ENCODE peak calls at places on chromosomes 5 and 9, in seven cellular contexts. One of them, this sample, is unnamed.

GRCh38 chr5:175113947-175114346 is 330.0 kb downstream of the DRD1 start:
- DNase-seq in IMR-90: no peak
- DNase-seq in H1: no peak
- DNase-seq in tibial artery: no peak
- DNase-seq in left ventricle myocardium inferior: no peak
- DNase-seq in suprapubic skin: no peak
- DNase-seq in HCT116: no peak
- DNase-seq in this sample: no peak

GRCh38 chr5:112475747-112476435 is 56.8 kb upstream of the EPB41L4A start:
- DNase-seq in IMR-90: no peak
- DNase-seq in H1: no peak
- DNase-seq in tibial artery: no peak
- DNase-seq in left ventricle myocardium inferior: no peak
- DNase-seq in suprapubic skin: no peak
- DNase-seq in HCT116: no peak
- DNase-seq in this sample: no peak

GRCh38 chr5:9715891-9716335 is 85.8 kb upstream of the TAS2R1 start:
- DNase-seq in IMR-90: peak; percentile 86
- DNase-seq in H1: no peak
- DNase-seq in tibial artery: no peak
- DNase-seq in left ventricle myocardium inferior: no peak
- DNase-seq in suprapubic skin: no peak
- DNase-seq in HCT116: no peak
- DNase-seq in this sample: no peak

GRCh38 chr5:159982421-159983173 is 26.3 kb upstream of the TTC1 start:
- DNase-seq in IMR-90: no peak
- DNase-seq in H1: no peak
- DNase-seq in tibial artery: no peak
- DNase-seq in left ventricle myocardium inferior: no peak
- DNase-seq in suprapubic skin: no peak
- DNase-seq in HCT116: no peak
- DNase-seq in this sample: no peak

GRCh38 chr9:22107202-22107601 is 98.1 kb upstream of the CDKN2B start:
- DNase-seq in IMR-90: peak; percentile 70
- DNase-seq in H1: no peak
- DNase-seq in tibial artery: no peak
- DNase-seq in left ventricle myocardium inferior: no peak
- DNase-seq in suprapubic skin: no peak
- DNase-seq in HCT116: no peak
- DNase-seq in this sample: no peak

GRCh38 chr5:111308951-111309350 is 84.8 kb downstream of the CAMK4 start:
- DNase-seq in IMR-90: no peak
- DNase-seq in H1: peak; percentile 49
- DNase-seq in tibial artery: no peak
- DNase-seq in left ventricle myocardium inferior: no peak
- DNase-seq in suprapubic skin: no peak
- DNase-seq in HCT116: no peak
- DNase-seq in this sample: no peak

GRCh38 chr5:149337746-149338145 is 7.6 kb upstream of the GRPEL2 start:
- DNase-seq in IMR-90: no peak
- DNase-seq in H1: no peak
- DNase-seq in tibial artery: no peak
- DNase-seq in left ventricle myocardium inferior: no peak
- DNase-seq in suprapubic skin: no peak
- DNase-seq in HCT116: no peak
- DNase-seq in this sample: no peak

GRCh38 chr5:173736923-173737412 is 120.5 kb upstream of the BOD1 start:
- DNase-seq in IMR-90: no peak
- DNase-seq in H1: no peak
- DNase-seq in tibial artery: no peak
- DNase-seq in left ventricle myocardium inferior: no peak
- DNase-seq in suprapubic skin: no peak
- DNase-seq in HCT116: no peak
- DNase-seq in this sample: peak; percentile 74

GRCh38 chr5:112210430-112211005 is 208.6 kb downstream of the EPB41L4A start:
- DNase-seq in IMR-90: peak; percentile 17
- DNase-seq in H1: no peak
- DNase-seq in tibial artery: no peak
- DNase-seq in left ventricle myocardium inferior: no peak
- DNase-seq in suprapubic skin: no peak
- DNase-seq in HCT116: peak; percentile 16
- DNase-seq in this sample: peak; percentile 57

GRCh38 chr5:162990856-162991497 is 446.4 kb upstream of the CCNG1 start:
- DNase-seq in IMR-90: no peak
- DNase-seq in H1: no peak
- DNase-seq in tibial artery: no peak
- DNase-seq in left ventricle myocardium inferior: no peak
- DNase-seq in suprapubic skin: no peak
- DNase-seq in HCT116: no peak
- DNase-seq in this sample: no peak

GRCh38 chr9:113011911-113012381 is at the start of gene ZNF883:
- DNase-seq in IMR-90: peak; percentile 55
- DNase-seq in H1: peak; percentile 33
- DNase-seq in tibial artery: no peak
- DNase-seq in left ventricle myocardium inferior: peak; percentile 62
- DNase-seq in suprapubic skin: no peak
- DNase-seq in HCT116: no peak
- DNase-seq in this sample: no peak

GRCh38 chr5:142472306-142472951 is 147.6 kb upstream of the SPRY4 start:
- DNase-seq in IMR-90: peak; percentile 96
- DNase-seq in H1: no peak
- DNase-seq in tibial artery: no peak
- DNase-seq in left ventricle myocardium inferior: no peak
- DNase-seq in suprapubic skin: no peak
- DNase-seq in HCT116: peak; percentile 97
- DNase-seq in this sample: no peak

GRCh38 chr5:17020586-17021362 is 84.7 kb upstream of the MYO10 start:
- DNase-seq in IMR-90: peak; percentile 51
- DNase-seq in H1: no peak
- DNase-seq in tibial artery: no peak
- DNase-seq in left ventricle myocardium inferior: no peak
- DNase-seq in suprapubic skin: no peak
- DNase-seq in HCT116: no peak
- DNase-seq in this sample: no peak

GRCh38 chr5:143002459-143003327 is 232.5 kb downstream of the ARHGAP26 start:
- DNase-seq in IMR-90: peak; percentile 86
- DNase-seq in H1: no peak
- DNase-seq in tibial artery: no peak
- DNase-seq in left ventricle myocardium inferior: no peak
- DNase-seq in suprapubic skin: no peak
- DNase-seq in HCT116: no peak
- DNase-seq in this sample: no peak

GRCh38 chr9:113454914-113455761 is 8.4 kb upstream of the RGS3 start:
- DNase-seq in IMR-90: peak; percentile 93
- DNase-seq in H1: no peak
- DNase-seq in tibial artery: peak; percentile 83
- DNase-seq in left ventricle myocardium inferior: peak; percentile 48
- DNase-seq in suprapubic skin: no peak
- DNase-seq in HCT116: peak; percentile 16
- DNase-seq in this sample: peak; percentile 82

GRCh38 chr5:151202381-151203139 is 21.3 kb downstream of the CCDC69 start:
- DNase-seq in IMR-90: peak; percentile 71
- DNase-seq in H1: no peak
- DNase-seq in tibial artery: no peak
- DNase-seq in left ventricle myocardium inferior: no peak
- DNase-seq in suprapubic skin: peak; percentile 31
- DNase-seq in HCT116: peak; percentile 71
- DNase-seq in this sample: no peak

GRCh38 chr5:98031926-98032325 is 741.5 kb upstream of the RGMB start:
- DNase-seq in IMR-90: peak; percentile 9
- DNase-seq in H1: no peak
- DNase-seq in tibial artery: no peak
- DNase-seq in left ventricle myocardium inferior: no peak
- DNase-seq in suprapubic skin: no peak
- DNase-seq in HCT116: no peak
- DNase-seq in this sample: no peak

DNA sequence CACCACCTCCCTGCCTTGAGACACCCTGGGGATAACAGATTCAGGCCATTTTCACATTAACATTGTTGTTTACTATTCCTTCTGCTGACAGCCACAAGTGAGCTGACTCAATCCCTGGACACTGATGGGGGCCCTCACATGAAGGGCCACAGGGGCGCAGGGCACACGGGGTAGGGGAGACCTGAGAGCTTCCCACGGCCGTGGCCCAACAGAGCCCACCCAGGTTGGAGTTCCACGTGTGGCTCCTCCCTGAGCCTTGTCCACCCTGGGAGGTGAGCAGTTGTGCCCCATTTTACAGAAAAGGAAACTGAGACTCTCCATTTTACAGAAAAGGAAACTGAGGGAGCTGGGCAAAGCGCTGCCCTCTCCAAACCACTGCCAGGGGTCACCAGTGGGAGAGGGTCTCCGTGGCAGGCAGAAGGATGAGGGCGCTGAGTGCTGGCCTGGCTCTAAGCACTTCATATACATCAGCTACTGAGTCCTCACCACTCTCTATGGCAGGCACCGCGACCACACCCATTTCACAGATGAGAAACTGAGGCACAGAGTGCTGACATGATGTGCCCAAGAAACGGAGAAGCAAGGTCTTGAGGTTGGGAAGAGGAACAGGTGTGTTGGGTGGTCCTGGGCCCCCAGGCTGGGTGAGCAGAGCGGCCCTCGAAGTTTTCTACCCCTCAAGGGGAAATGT is 2.3 kb downstream of the NINJ1 start:
- DNase-seq in IMR-90: no peak
- DNase-seq in H1: no peak
- DNase-seq in tibial artery: no peak
- DNase-seq in left ventricle myocardium inferior: no peak
- DNase-seq in suprapubic skin: no peak
- DNase-seq in HCT116: no peak
- DNase-seq in this sample: no peak
- H3K4me3 ChIP-seq in IMR-90: no peak overlapping the region
- H3K4me3 ChIP-seq in H1: no peak overlapping the region
- H3K4me3 ChIP-seq in tibial artery: peak overlapping the region; percentile 82
- H3K4me3 ChIP-seq in left ventricle myocardium inferior: peak overlapping the region; percentile 87
- H3K4me3 ChIP-seq in suprapubic skin: peak overlapping the region; percentile 82
- H3K4me3 ChIP-seq in HCT116: no peak overlapping the region
- H3K4me3 ChIP-seq in this sample: no peak overlapping the region

DNA sequence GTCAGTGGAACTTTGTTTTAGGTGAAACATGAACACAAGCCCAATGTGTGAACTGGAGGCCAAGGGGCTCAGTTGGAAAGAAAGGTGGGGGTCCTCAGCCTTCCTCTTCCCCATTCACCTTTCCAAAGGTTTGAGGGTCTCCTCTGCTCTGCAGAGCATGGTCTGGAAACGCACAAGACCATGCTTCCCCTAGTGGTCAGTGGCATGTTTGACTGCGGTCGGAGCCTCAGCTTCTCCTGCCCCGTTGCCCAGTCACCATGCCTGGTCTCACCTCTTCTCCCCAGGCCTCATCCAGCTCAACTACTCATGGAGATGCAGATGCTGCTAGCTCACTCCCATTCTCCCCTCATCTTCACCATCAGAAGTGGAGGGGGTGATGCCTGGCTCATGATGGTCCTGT is 340.3 kb downstream of the GADD45G start:
- DNase-seq in IMR-90: no peak
- DNase-seq in H1: no peak
- DNase-seq in tibial artery: no peak
- DNase-seq in left ventricle myocardium inferior: no peak
- DNase-seq in suprapubic skin: peak; percentile 45
- DNase-seq in HCT116: no peak
- DNase-seq in this sample: no peak
- TF ChIP-seq CTCF in IMR-90: no peak
- TF ChIP-seq CTCF in H1: peak; percentile 71
- TF ChIP-seq CTCF in tibial artery: no peak
- TF ChIP-seq CTCF in left ventricle myocardium inferior: peak; percentile 28
- TF ChIP-seq CTCF in suprapubic skin: no peak
- TF ChIP-seq CTCF in HCT116: no peak
- TF ChIP-seq CTCF in this sample: no peak

GRCh38 chr5:176796411-176796810 is 13.9 kb upstream of the UNC5A start:
- DNase-seq in IMR-90: no peak
- DNase-seq in H1: no peak
- DNase-seq in tibial artery: no peak
- DNase-seq in left ventricle myocardium inferior: no peak
- DNase-seq in suprapubic skin: no peak
- DNase-seq in HCT116: no peak
- DNase-seq in this sample: no peak

GRCh38 chr5:176794509-176794908 is 15.8 kb upstream of the UNC5A start:
- DNase-seq in IMR-90: no peak
- DNase-seq in H1: no peak
- DNase-seq in tibial artery: no peak
- DNase-seq in left ventricle myocardium inferior: no peak
- DNase-seq in suprapubic skin: no peak
- DNase-seq in HCT116: no peak
- DNase-seq in this sample: no peak

GRCh38 chr5:176793343-176793699 is 17.0 kb upstream of the UNC5A start:
- DNase-seq in IMR-90: no peak
- DNase-seq in H1: no peak
- DNase-seq in tibial artery: no peak
- DNase-seq in left ventricle myocardium inferior: no peak
- DNase-seq in suprapubic skin: no peak
- DNase-seq in HCT116: no peak
- DNase-seq in this sample: no peak

GRCh38 chr5:176792584-176793342 is 17.6 kb upstream of the UNC5A start:
- DNase-seq in IMR-90: no peak
- DNase-seq in H1: no peak
- DNase-seq in tibial artery: no peak
- DNase-seq in left ventricle myocardium inferior: no peak
- DNase-seq in suprapubic skin: no peak
- DNase-seq in HCT116: no peak
- DNase-seq in this sample: no peak

DNA sequence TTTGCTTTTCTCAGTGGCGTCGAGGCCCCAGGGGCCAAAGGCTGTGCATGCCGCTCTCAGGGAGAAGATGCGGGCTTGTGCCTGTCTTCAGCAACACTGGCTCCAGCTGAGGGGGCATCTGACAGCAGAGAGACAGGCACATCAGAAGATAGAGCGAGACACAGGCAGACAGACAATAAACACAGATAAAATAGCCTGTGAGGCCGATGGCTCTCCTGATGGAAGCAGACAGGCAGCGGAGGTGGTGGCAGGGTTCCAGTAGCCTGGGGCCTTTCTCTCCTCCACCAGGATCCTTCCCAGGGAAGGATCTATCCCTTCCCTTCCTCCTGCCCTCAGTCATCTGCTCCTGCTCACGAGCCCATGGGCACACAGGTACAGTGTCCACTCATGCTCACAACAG is 16.6 kb upstream of the UNC5A start:
- DNase-seq in IMR-90: no peak
- DNase-seq in H1: no peak
- DNase-seq in tibial artery: no peak
- DNase-seq in left ventricle myocardium inferior: no peak
- DNase-seq in suprapubic skin: no peak
- DNase-seq in HCT116: no peak
- DNase-seq in this sample: no peak
- H3K27me3 ChIP-seq in IMR-90: peaks cover 66% of the 10 kb centered on the region
- H3K27me3 ChIP-seq in H1: no peaks in the 10 kb centered on the region
- H3K27me3 ChIP-seq in tibial artery: peaks cover 73% of the 10 kb centered on the region
- H3K27me3 ChIP-seq in left ventricle myocardium inferior: peaks cover 100% of the 10 kb centered on the region
- H3K27me3 ChIP-seq in suprapubic skin: peaks cover 97% of the 10 kb centered on the region
- H3K27me3 ChIP-seq in HCT116: peaks cover 9% of the 10 kb centered on the region
- H3K27me3 ChIP-seq in this sample: no peaks in the 10 kb centered on the region

DNA sequence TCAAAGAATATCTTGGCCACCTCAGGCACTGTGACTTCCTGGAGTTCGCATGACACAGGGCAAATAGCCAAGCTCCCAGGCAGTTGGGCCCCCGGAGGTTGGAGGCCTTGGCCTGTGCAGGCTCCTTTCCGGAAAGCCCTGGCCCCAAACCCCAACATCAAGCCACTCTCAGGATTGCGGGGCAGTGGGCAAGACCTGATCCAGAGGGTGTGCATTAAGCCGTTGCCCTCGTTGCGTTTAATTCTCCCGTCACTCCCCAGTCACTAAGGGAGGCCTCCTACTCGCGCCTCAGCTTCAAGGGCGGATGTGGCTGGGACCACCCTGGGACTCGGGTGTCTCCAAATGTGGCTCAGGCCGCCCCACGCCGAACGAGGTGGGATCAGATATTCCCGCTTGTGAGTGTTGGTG is 60.1 kb downstream of the TMEM174 start:
- DNase-seq in IMR-90: no peak
- DNase-seq in H1: no peak
- DNase-seq in tibial artery: no peak
- DNase-seq in left ventricle myocardium inferior: no peak
- DNase-seq in suprapubic skin: no peak
- DNase-seq in HCT116: no peak
- DNase-seq in this sample: no peak
- H3K4me3 ChIP-seq in IMR-90: no peak overlapping the region
- H3K4me3 ChIP-seq in H1: peak overlapping the region; percentile 62
- H3K4me3 ChIP-seq in tibial artery: peak overlapping the region; percentile 52
- H3K4me3 ChIP-seq in left ventricle myocardium inferior: peak overlapping the region; percentile 65
- H3K4me3 ChIP-seq in suprapubic skin: peak overlapping the region; percentile 42
- H3K4me3 ChIP-seq in HCT116: no peak overlapping the region
- H3K4me3 ChIP-seq in this sample: no peak overlapping the region

This sample was measured in Caco-2.